ENCODE peak calls at places on chromosome 6, in eight cellular contexts. A is heart left ventricle, H is fibroblast of villous mesenchyme, G is left lung, P is bronchial epithelial cell, V is vagina, D is NT2/D1, Y is MM.1S. J is an unnamed sample.

GRCh38 chr6:131819507-131820228 is 11.8 kb downstream of the ENPP1 start:
- DNase-seq in A (peak), H (peak), G (no peak), P (peak), V (no peak), D (no peak), Y (no peak), J (peak)

GRCh38 chr6:41581381-41581991 is 35.3 kb downstream of the FOXP4 start:
- DNase-seq in A (peak), H (peak), G (no peak), P (peak), V (no peak), D (no peak), Y (no peak), J (peak)

GRCh38 chr6:112251170-112251945 is 3.0 kb downstream of the LAMA4 start:
- DNase-seq in A (peak), H (peak), G (no peak), P (no peak), V (no peak), D (no peak), Y (no peak), J (peak)

GRCh38 chr6:58198301-58198700 is 880.9 kb downstream of the PRIM2 start:
- DNase-seq in A (no peak), H (no peak), G (no peak), P (peak), V (no peak), D (no peak), Y (no peak), J (peak)

GRCh38 chr6:84460491-84460890 is 233.0 kb upstream of the CEP162 start:
- DNase-seq in A (no peak), H (no peak), G (no peak), P (no peak), V (no peak), D (no peak), Y (no peak), J (peak)

GRCh38 chr6:135182120-135182992 is 1.2 kb downstream of the MYB start:
- DNase-seq in A (no peak), H (peak), G (peak), P (no peak), V (no peak), D (no peak), Y (peak), J (peak)

GRCh38 chr6:18441253-18441979 is 54.3 kb downstream of the RNF144B start:
- DNase-seq in A (no peak), H (no peak), G (no peak), P (no peak), V (no peak), D (no peak), Y (no peak), J (no peak)

GRCh38 chr6:121436966-121437756 is 1.7 kb downstream of the GJA1 start:
- DNase-seq in A (peak), H (peak), G (peak), P (peak), V (no peak), D (no peak), Y (peak), J (peak)

GRCh38 chr6:81515562-81516453 is 236.7 kb downstream of the TENT5A start:
- DNase-seq in A (no peak), H (peak), G (no peak), P (no peak), V (no peak), D (no peak), Y (no peak), J (peak)

GRCh38 chr6:24205020-24205492 is 79.0 kb downstream of the NRSN1 start:
- DNase-seq in A (no peak), H (peak), G (no peak), P (peak), V (no peak), D (no peak), Y (peak), J (peak)

GRCh38 chr6:81138236-81138635 is 614.2 kb downstream of the TENT5A start:
- DNase-seq in A (no peak), H (no peak), G (peak), P (no peak), V (no peak), D (no peak), Y (no peak), J (no peak)

GRCh38 chr6:23176471-23176870 is 607.1 kb downstream of the HDGFL1 start:
- DNase-seq in A (no peak), H (peak), G (no peak), P (no peak), V (no peak), D (no peak), Y (no peak), J (no peak)

GRCh38 chr6:52570291-52570700 is 6.6 kb downstream of the TRAM2 start:
- DNase-seq in A (peak), H (peak), G (no peak), P (no peak), V (no peak), D (no peak), Y (no peak), J (peak)

GRCh38 chr6:46521464-46521971 is 30.3 kb upstream of the RCAN2 start:
- DNase-seq in A (no peak), H (no peak), G (no peak), P (no peak), V (no peak), D (no peak), Y (no peak), J (peak)

GRCh38 chr6:17984399-17984798 is 3.0 kb downstream of the KIF13A start:
- DNase-seq in A (no peak), H (no peak), G (no peak), P (no peak), V (no peak), D (no peak), Y (no peak), J (no peak)

GRCh38 chr6:10205120-10205519 is 209.8 kb downstream of the TFAP2A start:
- DNase-seq in A (no peak), H (no peak), G (no peak), P (peak), V (no peak), D (no peak), Y (no peak), J (no peak)

GRCh38 chr6:145498425-145498824 is 236.9 kb downstream of the EPM2A start:
- DNase-seq in A (no peak), H (no peak), G (no peak), P (no peak), V (no peak), D (no peak), Y (no peak), J (no peak)

GRCh38 chr6:77403424-77403823 is 59.9 kb downstream of the HTR1B start:
- DNase-seq in A (no peak), H (peak), G (no peak), P (peak), V (no peak), D (no peak), Y (no peak), J (peak)

GRCh38 chr6:75940558-75940957 is 131.9 kb downstream of the IMPG1 start:
- DNase-seq in A (no peak), H (no peak), G (no peak), P (no peak), V (no peak), D (no peak), Y (no peak), J (no peak)

GRCh38 chr6:72636215-72636614 is 14.4 kb downstream of the KCNQ5 start:
- DNase-seq in A (no peak), H (no peak), G (no peak), P (no peak), V (no peak), D (no peak), Y (peak), J (no peak)

GRCh38 chr6:33080127-33081089 is 4.6 kb downstream of the HLA-DPB1 start:
- DNase-seq in A (peak), H (peak), G (peak), P (peak), V (peak), D (peak), Y (no peak), J (peak)

GRCh38 chr6:19578489-19578888 is 258.7 kb upstream of the ID4 start:
- DNase-seq in A (no peak), H (peak), G (no peak), P (no peak), V (no peak), D (no peak), Y (no peak), J (no peak)

GRCh38 chr6:96391776-96392175 is 129.8 kb upstream of the UFL1 start:
- DNase-seq in A (no peak), H (no peak), G (peak), P (no peak), V (no peak), D (peak), Y (peak), J (no peak)

GRCh38 chr6:42211726-42212125 is 5.9 kb downstream of the MRPS10 start:
- DNase-seq in A (no peak), H (no peak), G (no peak), P (no peak), V (no peak), D (no peak), Y (no peak), J (no peak)

GRCh38 chr6:90227693-90228092 is 69.0 kb downstream of the BACH2 start:
- DNase-seq in A (no peak), H (no peak), G (no peak), P (no peak), V (no peak), D (no peak), Y (no peak), J (no peak)

GRCh38 chr6:168596316-168596715 is 155.3 kb downstream of the SMOC2 start:
- DNase-seq in A (no peak), H (no peak), G (no peak), P (no peak), V (no peak), D (no peak), Y (no peak), J (no peak)

GRCh38 chr6:6676910-6677441 is 88.5 kb downstream of the LY86 start:
- DNase-seq in A (peak), H (peak), G (peak), P (peak), V (no peak), D (peak), Y (peak), J (peak)

GRCh38 chr6:122476131-122476530 is 4.5 kb upstream of the SERINC1 start:
- DNase-seq in A (no peak), H (peak), G (no peak), P (peak), V (no peak), D (no peak), Y (peak), J (peak)

GRCh38 chr6:91407706-91408105 is 820.8 kb upstream of the MAP3K7 start:
- DNase-seq in A (no peak), H (no peak), G (no peak), P (no peak), V (no peak), D (no peak), Y (no peak), J (no peak)

GRCh38 chr6:151443911-151444621 is 7.9 kb downstream of the RMND1 start:
- DNase-seq in A (no peak), H (no peak), G (no peak), P (no peak), V (no peak), D (no peak), Y (no peak), J (no peak)

GRCh38 chr6:39917981-39918380 is 16.3 kb downstream of the MOCS1 start:
- DNase-seq in A (no peak), H (no peak), G (no peak), P (no peak), V (no peak), D (no peak), Y (no peak), J (no peak)
- H3K4me3 ChIP-seq in A (no peak), H (no peak), G (no peak), P (no peak), V (no peak), D (no peak), Y (no peak), J (no peak)

GRCh38 chr6:37513576-37513975 is 13.9 kb upstream of the CCDC167 start:
- DNase-seq in A (no peak), H (no peak), G (no peak), P (no peak), V (no peak), D (no peak), Y (no peak), J (no peak)

GRCh38 chr6:37515712-37516075 is 16.0 kb upstream of the CCDC167 start:
- DNase-seq in A (no peak), H (no peak), G (no peak), P (no peak), V (no peak), D (no peak), Y (no peak), J (no peak)

GRCh38 chr6:37516076-37516919 is 16.6 kb upstream of the CCDC167 start:
- DNase-seq in A (peak), H (no peak), G (peak), P (peak), V (no peak), D (no peak), Y (peak), J (no peak)

GRCh38 chr6:37514377-37514776 is 14.7 kb upstream of the CCDC167 start:
- DNase-seq in A (no peak), H (no peak), G (no peak), P (peak), V (no peak), D (no peak), Y (no peak), J (peak)

DNA sequence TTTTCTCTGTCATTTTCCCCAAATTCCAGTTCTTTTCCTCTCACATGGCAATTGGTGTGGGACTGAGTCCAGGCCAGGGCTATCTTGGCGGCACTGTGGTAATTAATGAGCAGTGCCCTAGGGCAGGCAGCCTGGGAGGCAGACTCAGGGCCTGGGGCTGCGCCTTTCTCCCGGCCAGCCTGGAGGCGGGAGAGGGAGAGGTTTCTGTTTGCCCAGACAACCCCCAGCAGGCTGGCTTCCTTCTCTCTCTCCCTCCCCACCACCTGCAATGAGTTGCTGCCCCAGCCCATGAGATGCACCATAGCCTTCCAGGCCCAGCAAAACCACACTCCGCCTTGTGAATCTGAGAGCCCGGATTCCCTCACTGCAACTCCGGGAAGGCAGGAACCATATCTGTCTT is 15.1 kb upstream of the CCDC167 start:
- DNase-seq in A (no peak), H (no peak), G (no peak), P (no peak), V (no peak), D (no peak), Y (no peak), J (no peak)
- H3K4me3 ChIP-seq in A (no peak), H (no peak), G (no peak), P (no peak), V (no peak), D (no peak), Y (no peak), J (no peak)

DNA sequence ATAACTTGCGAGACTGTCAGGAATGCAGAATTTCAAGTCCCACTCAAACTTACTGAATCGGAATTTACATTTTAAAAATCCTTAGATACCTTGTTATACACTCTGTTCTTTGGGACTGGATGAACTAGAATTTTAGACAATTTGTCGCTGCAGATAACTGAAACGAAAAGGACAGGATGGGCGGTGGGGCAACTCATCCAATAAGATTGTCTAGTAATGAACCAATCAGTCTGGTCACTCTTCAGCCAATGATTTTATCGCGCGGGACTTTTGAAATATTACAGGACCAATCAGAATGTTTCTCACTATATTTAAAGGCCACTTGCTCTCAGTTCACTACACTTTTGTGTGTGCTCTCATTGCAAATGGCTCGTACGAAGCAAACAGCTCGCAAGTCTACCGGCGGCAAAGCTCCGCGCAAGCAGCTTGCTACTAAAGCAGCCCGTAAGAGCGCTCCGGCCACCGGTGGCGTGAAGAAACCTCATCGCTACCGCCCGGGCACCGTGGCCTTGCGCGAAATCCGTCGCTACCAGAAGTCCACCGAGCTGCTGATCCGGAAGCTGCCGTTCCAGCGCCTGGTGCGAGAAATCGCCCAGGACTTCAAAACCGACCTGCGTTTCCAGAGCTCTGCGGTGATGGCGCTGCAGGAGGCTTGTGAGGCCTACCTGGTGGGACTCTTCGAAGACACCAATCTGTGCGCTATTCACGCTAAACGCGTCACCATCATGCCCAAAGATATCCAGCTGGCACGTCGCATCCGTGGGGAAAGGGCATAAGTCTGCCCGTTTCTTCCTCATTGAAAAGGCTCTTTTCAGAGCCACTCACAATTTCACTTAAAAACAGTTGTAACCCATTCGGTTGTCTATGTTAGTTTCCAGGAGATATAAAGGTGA is 41.9 kb upstream of the HFE start:
- DNase-seq in A (peak), H (peak), G (peak), P (peak), V (peak), D (peak), Y (peak), J (peak)
- H3K4me3 ChIP-seq in A (peak), H (peak), G (peak), P (peak), V (peak), D (peak), Y (peak), J (peak)

GRCh38 chr6:117989086-117989485 is 82.0 kb downstream of the SLC35F1 start:
- DNase-seq in A (no peak), H (no peak), G (no peak), P (no peak), V (no peak), D (no peak), Y (no peak), J (no peak)

GRCh38 chr6:117986401-117986800 is 79.3 kb downstream of the SLC35F1 start:
- DNase-seq in A (no peak), H (no peak), G (no peak), P (no peak), V (no peak), D (no peak), Y (no peak), J (no peak)
- H3K4me3 ChIP-seq in A (no peak), H (no peak), G (no peak), P (no peak), V (no peak), D (no peak), Y (no peak), J (no peak)

DNA sequence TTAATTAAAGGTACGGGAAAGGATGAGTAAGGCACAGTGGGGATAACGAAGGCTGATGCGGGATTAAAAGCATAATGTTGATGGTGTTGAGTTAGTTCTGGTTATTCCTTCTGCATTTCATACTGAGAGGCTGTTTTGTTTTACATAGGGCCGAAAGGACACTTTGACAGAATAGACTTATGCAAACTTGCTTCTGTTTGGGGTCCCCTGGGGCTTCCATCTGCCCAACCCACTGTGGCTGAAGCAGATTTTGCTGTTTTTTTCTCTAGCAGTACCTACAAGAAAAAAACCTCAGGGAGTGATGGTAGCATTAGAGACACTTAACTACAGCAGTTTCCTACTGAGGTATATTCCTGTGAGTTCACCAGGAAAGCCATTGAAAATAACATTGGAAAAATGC is 136.1 kb upstream of the SUPT3H start:
- DNase-seq in A (no peak), H (no peak), G (no peak), P (no peak), V (no peak), D (no peak), Y (no peak), J (no peak)
- H3K4me3 ChIP-seq in A (no peak), H (no peak), G (no peak), P (no peak), V (no peak), D (no peak), Y (no peak), J (no peak)

DNA sequence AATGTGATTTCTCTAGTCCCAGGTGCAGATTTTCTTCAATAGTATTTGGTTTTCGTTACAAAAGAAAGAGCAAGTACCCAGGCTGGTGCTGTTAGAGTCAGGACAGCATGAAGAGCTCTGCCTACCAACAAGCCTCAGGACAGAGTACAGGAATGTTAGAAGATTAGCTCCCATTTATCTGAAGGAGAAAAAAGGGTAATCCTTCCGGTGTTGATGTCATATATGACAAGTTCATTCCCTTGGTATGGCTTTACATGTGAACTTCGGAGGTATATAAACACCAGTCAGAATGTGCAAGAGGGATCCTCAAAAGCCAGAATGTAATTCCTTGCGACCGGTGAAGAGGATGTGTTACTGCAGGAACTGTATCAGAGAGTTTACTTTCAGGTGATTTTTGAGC is 194.1 kb upstream of the ZNF184 start:
- DNase-seq in A (no peak), H (no peak), G (no peak), P (peak), V (no peak), D (no peak), Y (no peak), J (no peak)
- H3K4me3 ChIP-seq in A (no peak), H (no peak), G (no peak), P (no peak), V (no peak), D (peak), Y (no peak), J (no peak)

GRCh38 chr6:111124406-111124805 is 37.1 kb downstream of the SLC16A10 start:
- DNase-seq in A (no peak), H (no peak), G (no peak), P (no peak), V (no peak), D (no peak), Y (no peak), J (no peak)

GRCh38 chr6:111129003-111129402 is 41.7 kb downstream of the SLC16A10 start:
- DNase-seq in A (peak), H (no peak), G (no peak), P (no peak), V (no peak), D (no peak), Y (no peak), J (peak)
- H3K4me3 ChIP-seq in A (no peak), H (no peak), G (no peak), P (no peak), V (no peak), D (no peak), Y (no peak), J (no peak)

GRCh38 chr6:85642774-85643529 is at the start of gene SYNCRIP:
- DNase-seq in A (peak), H (peak), G (peak), P (peak), V (peak), D (peak), Y (peak), J (peak)

GRCh38 chr6:85643530-85644373 is 1.1 kb upstream of the SYNCRIP start:
- DNase-seq in A (peak), H (peak), G (peak), P (peak), V (peak), D (peak), Y (peak), J (peak)

GRCh38 chr6:85641916-85642773 is 541 bp downstream of the SYNCRIP start:
- DNase-seq in A (peak), H (peak), G (peak), P (peak), V (peak), D (no peak), Y (peak), J (peak)

GRCh38 chr6:85641522-85641915 is 1.2 kb downstream of the SYNCRIP start:
- DNase-seq in A (no peak), H (no peak), G (no peak), P (peak), V (peak), D (no peak), Y (peak), J (peak)

GRCh38 chr6:85640806-85641205 is 1.9 kb downstream of the SYNCRIP start:
- DNase-seq in A (no peak), H (peak), G (no peak), P (no peak), V (no peak), D (no peak), Y (no peak), J (peak)
- H3K4me3 ChIP-seq in A (peak), H (peak), G (peak), P (peak), V (peak), D (peak), Y (peak), J (peak)

J was measured in cardiac fibroblast.